ENCODE peak calls at places on chromosomes 6 and 20, in five cellular contexts. J is uterus, Q is fibroblast of lung, D is psoas muscle, O is mucosa of descending colon. K is an unnamed sample.

GRCh38 chr6:160306284-160306683 is 41.9 kb upstream of the SLC22A3 start:
- DNase-seq in J (no peak), Q (no peak), D (no peak), O (no peak), K (no peak)

GRCh38 chr20:36175475-36175995 is 21.0 kb downstream of the EPB41L1 start:
- DNase-seq in J (no peak), Q (no peak), D (no peak), O (no peak), K (no peak)

GRCh38 chr20:21105429-21106170 is 558 bp downstream of the LINC00237 start:
- DNase-seq in J (no peak), Q (no peak), D (peak), O (no peak), K (no peak)

GRCh38 chr6:139323511-139324445 is 32.0 kb upstream of the TXLNB start:
- DNase-seq in J (peak), Q (peak), D (peak), O (peak), K (peak)

GRCh38 chr6:101683884-101684283 is 290.4 kb downstream of the GRIK2 start:
- DNase-seq in J (no peak), Q (no peak), D (no peak), O (no peak), K (no peak)

GRCh38 chr20:22617160-22617559 is 32.8 kb upstream of the FOXA2 start:
- DNase-seq in J (no peak), Q (no peak), D (no peak), O (peak), K (no peak)

GRCh38 chr6:170233304-170234205 is 57.3 kb downstream of the DLL1 start:
- DNase-seq in J (no peak), Q (no peak), D (no peak), O (no peak), K (no peak)

GRCh38 chr20:61251529-61252393 is at the start of gene CDH4:
- DNase-seq in J (no peak), Q (peak), D (no peak), O (peak), K (no peak)

GRCh38 chr6:30963641-30964040 is 19.9 kb upstream of the MUC21 start:
- DNase-seq in J (no peak), Q (peak), D (no peak), O (no peak), K (peak)

GRCh38 chr6:89797317-89797716 is 22.3 kb downstream of the MDN1 start:
- DNase-seq in J (no peak), Q (peak), D (peak), O (no peak), K (peak)

GRCh38 chr6:56663344-56663743 is 20.7 kb upstream of the DST start:
- DNase-seq in J (no peak), Q (no peak), D (no peak), O (peak), K (no peak)

GRCh38 chr6:52516943-52517342 is 59.9 kb downstream of the TRAM2 start:
- DNase-seq in J (no peak), Q (no peak), D (no peak), O (no peak), K (no peak)

DNA sequence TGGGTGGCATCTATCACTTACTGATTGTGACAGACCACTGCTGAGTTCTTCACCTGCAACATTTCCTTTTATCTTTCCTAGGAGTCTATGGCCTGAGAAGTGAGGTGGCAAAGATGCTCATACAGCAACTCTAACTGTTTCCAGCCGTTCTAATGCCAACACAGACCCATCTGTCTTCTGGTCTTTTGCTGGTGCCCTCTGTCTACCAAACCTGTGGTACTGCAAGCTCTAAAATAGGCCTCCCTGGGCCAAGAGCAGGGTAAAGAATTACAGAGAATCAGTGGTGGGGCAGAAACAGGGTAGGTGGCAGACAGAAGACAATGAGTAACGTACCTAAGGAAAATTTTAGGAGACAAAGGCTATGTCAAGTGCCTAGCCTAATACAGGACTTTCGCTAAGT is 611.0 kb upstream of the FLRT3 start:
- DNase-seq in J (no peak), Q (no peak), D (no peak), O (no peak), K (no peak)
- TF ChIP-seq CTCF in J (no peak), Q (no peak), D (no peak), O (no peak), K (peak)

DNA sequence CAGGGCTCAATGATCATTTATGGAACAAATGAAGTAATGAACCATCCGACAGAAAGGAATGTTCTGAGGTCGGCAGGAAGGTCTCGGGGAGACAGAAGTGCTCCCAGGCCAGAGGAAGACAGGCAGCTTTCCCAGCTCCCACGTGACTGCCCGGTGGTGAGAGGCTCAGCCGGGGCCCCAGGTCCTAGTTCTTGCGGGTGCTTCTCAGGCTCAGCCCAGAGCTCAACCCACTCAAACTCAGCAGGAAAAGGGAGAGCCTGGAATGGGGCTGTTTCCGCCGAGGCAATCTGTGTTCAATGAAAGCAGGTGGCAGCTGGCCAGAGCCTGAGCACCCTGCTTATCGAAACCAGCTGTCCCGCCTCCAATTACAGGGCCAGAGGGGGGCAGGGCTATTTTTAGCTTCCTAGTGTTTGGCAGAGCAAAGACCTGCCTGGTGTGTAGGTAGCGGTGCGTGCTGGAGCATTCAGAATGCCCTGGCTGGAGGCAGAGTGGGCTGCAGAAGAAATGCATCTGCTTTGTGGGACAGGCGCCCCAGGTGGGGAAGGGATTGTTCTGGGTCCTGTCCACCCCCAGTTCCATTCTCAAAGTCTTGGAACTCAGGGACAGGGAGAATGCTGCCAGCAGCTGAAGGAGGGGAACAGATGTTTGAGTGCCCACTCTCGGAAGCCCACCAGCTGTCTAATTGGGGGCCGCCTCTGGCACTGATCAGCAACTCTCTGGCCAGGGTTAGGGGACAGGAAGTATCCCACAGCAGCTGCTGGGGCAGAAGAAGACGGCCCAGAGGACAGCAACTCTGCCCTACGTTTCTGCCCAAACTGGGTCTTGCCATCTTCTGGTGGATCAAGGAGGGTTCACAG is 145.0 kb downstream of the PREX1 start:
- DNase-seq in J (peak), Q (peak), D (peak), O (peak), K (peak)
- H3K4me3 ChIP-seq in J (no peak), Q (no peak), D (peak), O (no peak), K (no peak)

GRCh38 chr6:98777762-98778161 is 56.6 kb upstream of the POU3F2 start:
- DNase-seq in J (no peak), Q (no peak), D (no peak), O (no peak), K (no peak)

GRCh38 chr6:98769546-98769945 is 64.8 kb upstream of the POU3F2 start:
- DNase-seq in J (no peak), Q (no peak), D (no peak), O (peak), K (peak)

GRCh38 chr6:98779618-98780017 is 54.8 kb upstream of the POU3F2 start:
- DNase-seq in J (no peak), Q (no peak), D (no peak), O (no peak), K (no peak)

GRCh38 chr6:98775205-98775604 is 59.2 kb upstream of the POU3F2 start:
- DNase-seq in J (no peak), Q (no peak), D (no peak), O (no peak), K (no peak)
- TF ChIP-seq CTCF in J (no peak), Q (no peak), D (no peak), O (no peak), K (no peak)

GRCh38 chr6:68640506-68640875 is 5.4 kb downstream of the ADGRB3 start:
- DNase-seq in J (no peak), Q (no peak), D (no peak), O (no peak), K (no peak)
- H3K4me3 ChIP-seq in J (no peak), Q (no peak), D (peak), O (no peak), K (no peak)

DNA sequence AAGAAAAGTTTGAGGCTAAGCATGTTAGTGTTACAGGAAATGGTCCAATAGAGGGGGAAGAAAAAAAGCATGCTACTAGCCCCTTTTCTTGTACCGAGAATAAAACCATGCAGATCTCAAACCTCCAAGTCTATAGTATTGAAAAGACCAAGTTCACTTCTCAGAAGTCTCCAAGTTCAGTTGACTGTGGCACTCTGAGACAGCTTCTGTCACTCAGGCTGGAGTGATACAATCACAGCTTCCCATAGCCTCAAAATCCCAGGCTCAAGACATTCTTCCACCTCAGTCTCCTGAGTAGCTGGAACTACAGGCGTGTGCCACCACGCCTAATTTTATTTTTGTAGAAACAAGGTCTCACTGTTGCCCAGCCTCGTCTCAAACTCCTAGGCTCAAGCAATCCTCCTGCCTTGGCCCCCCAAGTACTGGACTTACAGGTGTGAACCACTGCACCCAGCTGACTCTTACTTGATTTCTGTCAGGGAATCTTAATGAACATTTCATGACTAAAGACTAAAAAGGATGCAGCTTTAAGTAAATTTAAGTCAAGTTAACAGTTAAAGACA is 16.2 kb downstream of the C6orf62 start:
- DNase-seq in J (no peak), Q (no peak), D (no peak), O (no peak), K (no peak)
- TF ChIP-seq CTCF in J (no peak), Q (no peak), D (no peak), O (no peak), K (no peak)

DNA sequence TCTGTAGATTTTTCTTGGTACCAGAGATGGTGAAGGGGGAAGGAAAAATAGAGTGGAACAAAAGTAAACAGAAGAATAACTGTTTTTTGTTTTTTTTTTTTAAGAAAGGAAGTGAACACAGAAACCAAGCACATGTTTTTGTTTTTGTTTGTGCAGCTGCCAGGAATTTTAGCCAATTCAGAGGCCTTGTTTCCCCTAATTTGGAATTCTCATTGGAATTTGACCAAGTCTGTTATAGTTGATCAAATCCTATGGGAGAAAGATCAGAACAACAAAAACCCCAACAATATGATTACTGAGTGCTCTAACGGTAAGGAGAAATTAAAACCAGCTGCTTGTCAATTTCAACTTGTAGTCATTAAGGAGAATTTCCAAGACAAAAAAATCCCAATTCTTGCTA is 18.2 kb upstream of the IL22RA2 start:
- DNase-seq in J (no peak), Q (peak), D (no peak), O (no peak), K (no peak)
- H3K4me3 ChIP-seq in J (no peak), Q (no peak), D (no peak), O (no peak), K (no peak)

GRCh38 chr6:129469070-129469662 is 240.8 kb downstream of the ARHGAP18 start:
- DNase-seq in J (no peak), Q (no peak), D (no peak), O (no peak), K (no peak)
- TF ChIP-seq CTCF in J (no peak), Q (no peak), D (no peak), O (no peak), K (no peak)

GRCh38 chr6:28597217-28597835 is 71.6 kb downstream of the GPX5 start:
- DNase-seq in J (no peak), Q (peak), D (no peak), O (no peak), K (peak)
- H3K4me3 ChIP-seq in J (no peak), Q (peak), D (no peak), O (no peak), K (peak)

K was measured in astrocyte of the spinal cord.